ENCODE peak calls at places on chromosomes 7 and 10, in five cellular contexts. R is prostate gland, C is spleen, Z is A549, B is upper lobe of left lung. D is an unnamed sample.

GRCh38 chr7:25093268-25093802 is 31.7 kb downstream of the CYCS start:
- DNase-seq in C (peak), Z (peak), R (peak), B (no peak), D (peak)

GRCh38 chr7:753190-753589 is 26.1 kb upstream of the PRKAR1B start:
- DNase-seq in Z (no peak), R (no peak), B (no peak), C (peak), D (no peak)

GRCh38 chr7:34036069-34036920 is 131.0 kb downstream of the BMPER start:
- DNase-seq in R (no peak), C (peak), B (no peak), Z (peak), D (no peak)

GRCh38 chr10:71064413-71065118 is 147.8 kb upstream of the UNC5B start:
- DNase-seq in Z (peak), B (no peak), C (no peak), R (no peak), D (no peak)

GRCh38 chr7:30433082-30433481 is 45.5 kb downstream of the NOD1 start:
- DNase-seq in B (no peak), R (peak), C (no peak), Z (no peak), D (peak)

GRCh38 chr10:72935358-72935757 is 19.2 kb downstream of the PLA2G12B start:
- DNase-seq in Z (no peak), R (no peak), B (no peak), C (no peak), D (no peak)

GRCh38 chr7:99092064-99092720 is 51.7 kb downstream of the SMURF1 start:
- DNase-seq in B (no peak), Z (no peak), C (no peak), R (no peak), D (no peak)

GRCh38 chr7:52851547-52851946 is 183.9 kb upstream of the POM121L12 start:
- DNase-seq in B (no peak), C (no peak), Z (no peak), R (no peak), D (no peak)

GRCh38 chr10:60687679-60688078 is 90.6 kb upstream of the CDK1 start:
- DNase-seq in R (no peak), Z (no peak), C (no peak), B (no peak), D (no peak)

GRCh38 chr7:70835658-70836057 is 296.3 kb upstream of the GALNT17 start:
- DNase-seq in R (no peak), C (no peak), Z (no peak), B (no peak), D (no peak)

GRCh38 chr7:82566752-82567151 is 123.2 kb upstream of the CACNA2D1 start:
- DNase-seq in R (no peak), B (no peak), C (no peak), Z (no peak), D (no peak)

GRCh38 chr7:71683382-71683781 is 551.4 kb downstream of the GALNT17 start:
- DNase-seq in C (no peak), Z (no peak), R (no peak), B (no peak), D (no peak)

GRCh38 chr10:16314259-16314658 is 122.6 kb upstream of the PTER start:
- DNase-seq in Z (peak), R (no peak), C (no peak), B (no peak), D (no peak)

GRCh38 chr10:110395350-110396283 is 90.9 kb upstream of the SMNDC1 start:
- DNase-seq in R (no peak), Z (peak), B (no peak), C (no peak), D (no peak)

GRCh38 chr10:63707254-63707910 is 186.2 kb downstream of the REEP3 start:
- DNase-seq in Z (peak), B (no peak), C (no peak), R (peak), D (peak)

GRCh38 chr7:48691788-48692187 is 232.6 kb upstream of the CDC14C start:
- DNase-seq in Z (no peak), B (no peak), C (no peak), R (no peak), D (no peak)

GRCh38 chr10:70508912-70509366 is 30.4 kb downstream of the PALD1 start:
- DNase-seq in C (no peak), B (peak), R (no peak), Z (no peak), D (peak)

GRCh38 chr7:98981701-98982100 is 103.4 kb downstream of the TRRAP start:
- DNase-seq in C (no peak), R (no peak), Z (no peak), B (no peak), D (no peak)

GRCh38 chr10:75987610-75988009 is 556.2 kb downstream of the LRMDA start:
- DNase-seq in B (no peak), Z (peak), C (no peak), R (no peak), D (no peak)

GRCh38 chr10:33376976-33377657 is 42.6 kb upstream of the NRP1 start:
- DNase-seq in C (no peak), Z (peak), B (no peak), R (no peak), D (no peak)

GRCh38 chr10:46522295-46523118 is 34.0 kb downstream of the GPRIN2 start:
- DNase-seq in Z (no peak), R (no peak), C (peak), B (no peak), D (no peak)

GRCh38 chr7:26958834-26959233 is 94.4 kb upstream of the SKAP2 start:
- DNase-seq in C (no peak), B (no peak), Z (peak), R (no peak), D (no peak)

GRCh38 chr7:27194641-27195379 is 5.1 kb downstream of the HOXA13 start:
- DNase-seq in R (peak), Z (no peak), C (no peak), B (no peak), D (no peak)

GRCh38 chr10:99497343-99498025 is 35.3 kb upstream of the NKX2-3 start:
- DNase-seq in C (peak), R (no peak), Z (no peak), B (no peak), D (no peak)

GRCh38 chr10:86437447-86437846 is 70.9 kb upstream of the GRID1 start:
- DNase-seq in Z (no peak), R (no peak), B (no peak), C (no peak), D (no peak)

GRCh38 chr10:115624448-115624847 is 531.3 kb downstream of the ATRNL1 start:
- DNase-seq in C (no peak), B (no peak), R (no peak), Z (no peak), D (no peak)

GRCh38 chr7:156842740-156843140 is 50.2 kb downstream of the LMBR1 start:
- DNase-seq in B (no peak), C (no peak), Z (no peak), R (peak), D (no peak)

GRCh38 chr7:44959956-44960640 is 18.7 kb downstream of the MYO1G start:
- DNase-seq in R (no peak), B (no peak), C (no peak), Z (no peak), D (no peak)

GRCh38 chr7:157516911-157517781 is 180.3 kb downstream of the DNAJB6 start:
- DNase-seq in C (peak), Z (no peak), B (peak), R (no peak), D (no peak)

GRCh38 chr10:88262591-88263234 is 320.4 kb downstream of the RNLS start:
- DNase-seq in Z (no peak), C (no peak), B (no peak), R (no peak), D (no peak)

GRCh38 chr7:158614695-158615094 is 27.1 kb upstream of the PTPRN2 start:
- DNase-seq in Z (no peak), C (no peak), B (no peak), R (no peak), D (no peak)

GRCh38 chr7:4610768-4611467 is 71.2 kb upstream of the FOXK1 start:
- DNase-seq in C (peak), B (no peak), R (peak), Z (peak), D (peak)

GRCh38 chr10:34474060-34474376 is 341.1 kb downstream of the PARD3 start:
- DNase-seq in Z (peak), B (no peak), C (no peak), R (no peak), D (no peak)

GRCh38 chr10:66283874-66284464 is 641.9 kb upstream of the LRRTM3 start:
- DNase-seq in B (no peak), C (no peak), Z (no peak), R (no peak), D (no peak)

GRCh38 chr10:59082249-59082648 is 94.2 kb upstream of the PHYHIPL start:
- DNase-seq in B (no peak), R (no peak), C (no peak), Z (no peak), D (no peak)

GRCh38 chr7:101106387-101106786 is 20.5 kb upstream of the SERPINE1 start:
- DNase-seq in B (no peak), R (no peak), Z (no peak), C (no peak), D (no peak)

GRCh38 chr10:79347894-79348639 is 798 bp downstream of the PPIF start:
- DNase-seq in B (peak), C (peak), Z (peak), R (peak), D (peak)
- TF ChIP-seq POLR2A in B (no peak), C (no peak), Z (no peak), R (no peak), D (peak)

DNA sequence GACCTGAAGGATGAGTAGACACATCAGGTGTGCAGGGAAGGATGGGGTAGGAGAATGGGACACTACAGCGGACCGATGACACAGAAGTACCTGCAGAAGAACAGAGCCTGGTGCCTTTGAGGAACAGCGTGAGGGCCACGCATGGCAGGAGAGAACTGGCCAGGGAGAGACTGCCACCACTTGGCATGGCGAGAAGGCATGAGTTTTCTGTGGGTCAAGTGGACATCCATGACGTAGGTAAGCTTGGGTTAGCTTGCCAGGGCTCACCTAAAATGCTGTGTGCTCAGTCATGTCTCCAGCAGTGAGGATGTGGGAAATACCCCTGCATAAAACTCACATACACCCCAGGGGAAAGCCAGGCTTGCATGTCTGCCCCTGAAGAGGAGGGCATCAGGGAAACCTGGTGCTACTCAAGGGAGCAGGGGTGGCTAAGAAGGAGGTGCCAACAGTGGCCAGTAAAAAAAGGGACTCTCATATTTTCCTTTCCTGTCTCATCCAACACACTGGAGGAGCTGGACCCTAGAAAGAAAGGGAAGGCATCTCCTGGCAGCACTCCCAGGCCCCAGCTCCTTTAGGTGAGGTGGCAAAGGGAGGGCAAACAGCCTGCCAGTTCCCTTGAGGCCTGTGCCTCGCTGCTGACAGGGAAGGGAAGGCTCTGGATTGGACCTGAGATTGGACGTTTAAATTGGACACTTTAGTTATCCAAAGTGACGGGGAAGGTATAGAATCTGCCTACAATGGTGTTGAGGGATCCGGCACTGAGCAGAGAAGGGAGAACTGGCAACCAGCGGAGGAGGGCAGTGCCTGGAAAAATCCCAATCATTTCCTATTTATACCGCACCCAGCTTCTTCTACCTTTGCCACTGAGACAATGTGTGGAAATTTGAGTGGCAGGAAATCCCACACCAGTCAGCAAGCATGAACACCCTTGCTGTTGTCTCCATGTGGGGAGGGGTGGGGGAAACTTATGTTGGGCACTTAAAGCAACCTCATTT is 255.7 kb downstream of the GLI3 start:
- DNase-seq in C (no peak), R (no peak), Z (no peak), B (no peak), D (no peak)
- H3K27ac ChIP-seq in C (no peak), R (no peak), Z (no peak), B (no peak), D (no peak)

GRCh38 chr10:14954934-14955333 is 1.0 kb upstream of the DCLRE1C start:
- DNase-seq in Z (no peak), B (peak), C (peak), R (no peak), D (no peak)

GRCh38 chr10:14954001-14954770 is at the start of gene DCLRE1C:
- DNase-seq in B (peak), C (peak), R (peak), Z (peak), D (peak)

GRCh38 chr10:14949291-14949690 is 4.6 kb downstream of the DCLRE1C start:
- DNase-seq in Z (no peak), B (no peak), C (no peak), R (no peak), D (no peak)

GRCh38 chr10:14953452-14954000 is 370 bp downstream of the DCLRE1C start:
- DNase-seq in B (peak), Z (peak), R (peak), C (peak), D (peak)

DNA sequence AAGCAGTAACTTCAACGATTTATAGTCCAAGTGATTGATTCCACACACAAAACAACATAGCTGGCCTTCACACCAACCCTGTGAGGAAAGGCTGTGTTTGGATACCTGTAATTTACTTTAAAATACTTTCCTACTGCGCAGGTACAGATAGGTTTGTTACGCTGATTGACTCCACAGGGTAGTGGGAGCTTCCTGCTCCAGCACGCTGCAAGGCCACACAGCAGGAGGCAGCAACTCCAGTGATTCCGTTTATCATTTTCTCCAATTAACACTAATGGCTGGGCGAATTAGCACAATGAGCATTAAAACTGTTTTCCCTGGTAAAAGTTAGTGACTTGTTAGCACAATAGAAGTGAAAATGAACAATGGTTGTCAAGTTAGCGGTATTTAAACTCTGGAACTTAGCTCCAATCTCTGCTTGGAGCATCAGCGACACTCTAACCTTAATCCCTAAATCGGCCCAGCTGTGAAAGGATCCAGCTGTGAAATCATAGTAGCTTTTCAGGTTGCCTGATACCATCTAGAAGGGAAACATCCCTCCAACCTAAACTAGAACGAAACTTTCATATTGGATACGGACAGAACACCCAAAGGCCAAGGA is 945 bp downstream of the DCLRE1C start:
- DNase-seq in B (no peak), Z (no peak), C (no peak), R (no peak), D (no peak)
- TF ChIP-seq POLR2A in B (no peak), Z (no peak), C (no peak), R (no peak), D (no peak)

GRCh38 chr10:106438386-106438785 is 726.1 kb downstream of the SORCS1 start:
- DNase-seq in B (no peak), Z (no peak), C (no peak), R (no peak), D (no peak)
- H3K27ac ChIP-seq in B (no peak), Z (no peak), C (no peak), R (no peak), D (no peak)

DNA sequence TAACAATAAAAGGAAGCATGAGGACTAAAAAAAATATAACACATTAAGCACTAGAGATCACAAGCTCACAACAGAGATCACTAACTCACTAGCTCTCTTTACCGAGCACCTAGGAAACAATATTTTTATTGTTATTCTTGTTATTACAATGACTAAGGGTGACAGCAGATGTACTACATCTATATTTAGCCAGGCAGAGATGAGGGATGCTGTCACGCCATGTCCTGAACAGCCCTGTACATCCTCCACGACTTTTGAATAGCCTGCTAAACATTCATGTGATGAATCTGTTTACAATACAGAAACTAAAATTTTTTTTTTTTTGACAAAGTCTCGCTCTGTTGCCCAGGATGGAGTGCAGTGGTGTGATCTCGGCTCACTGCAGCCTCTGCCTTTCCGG is 22.7 kb downstream of the FAM133B start:
- DNase-seq in B (no peak), Z (no peak), R (no peak), C (no peak), D (no peak)
- TF ChIP-seq POLR2A in B (no peak), Z (no peak), R (no peak), C (no peak), D (no peak)

GRCh38 chr10:11225935-11226334 is 208.3 kb downstream of the CELF2 start:
- DNase-seq in C (peak), B (no peak), Z (no peak), R (peak), D (no peak)

GRCh38 chr10:11224321-11224720 is 206.6 kb downstream of the CELF2 start:
- DNase-seq in B (no peak), Z (no peak), R (no peak), C (no peak), D (no peak)

GRCh38 chr10:11223507-11224157 is 206.0 kb downstream of the CELF2 start:
- DNase-seq in Z (no peak), B (no peak), R (peak), C (no peak), D (no peak)

GRCh38 chr10:11223081-11223480 is 205.4 kb downstream of the CELF2 start:
- DNase-seq in Z (no peak), R (no peak), C (no peak), B (no peak), D (no peak)

DNA sequence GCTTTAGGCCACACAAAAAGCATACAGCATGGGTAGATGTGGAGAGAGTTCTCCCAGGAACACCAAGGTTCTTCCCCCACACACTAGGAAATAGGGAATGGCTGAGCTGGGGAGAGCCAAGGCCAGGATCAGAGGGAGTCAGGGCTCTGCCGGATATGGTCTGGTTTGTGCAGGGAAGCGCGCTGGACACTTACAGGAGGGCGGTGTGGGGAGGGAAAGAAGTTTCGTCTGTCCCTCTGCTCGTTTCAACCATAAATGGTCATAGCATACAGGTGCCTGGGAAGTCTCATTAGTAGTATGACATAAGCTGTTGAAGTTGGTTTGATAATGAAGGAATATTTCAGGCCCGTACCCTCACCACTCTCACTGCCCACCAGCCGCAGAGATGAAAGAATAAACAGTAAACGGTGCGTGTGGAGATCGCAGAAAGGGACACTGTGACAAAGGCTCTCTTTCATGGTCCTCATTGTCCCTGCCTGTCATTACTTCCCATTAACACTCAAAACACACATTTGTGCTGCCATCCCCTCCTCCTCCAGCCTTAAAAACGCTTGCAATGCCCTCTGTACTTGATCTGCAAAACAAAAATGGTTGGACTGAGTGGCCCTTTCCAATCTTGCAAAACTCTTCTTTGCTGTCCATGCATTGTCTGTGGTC is 207.2 kb downstream of the CELF2 start:
- DNase-seq in C (no peak), R (no peak), B (no peak), Z (no peak), D (no peak)
- H3K27ac ChIP-seq in C (no peak), R (peak), B (no peak), Z (no peak), D (no peak)

DNA sequence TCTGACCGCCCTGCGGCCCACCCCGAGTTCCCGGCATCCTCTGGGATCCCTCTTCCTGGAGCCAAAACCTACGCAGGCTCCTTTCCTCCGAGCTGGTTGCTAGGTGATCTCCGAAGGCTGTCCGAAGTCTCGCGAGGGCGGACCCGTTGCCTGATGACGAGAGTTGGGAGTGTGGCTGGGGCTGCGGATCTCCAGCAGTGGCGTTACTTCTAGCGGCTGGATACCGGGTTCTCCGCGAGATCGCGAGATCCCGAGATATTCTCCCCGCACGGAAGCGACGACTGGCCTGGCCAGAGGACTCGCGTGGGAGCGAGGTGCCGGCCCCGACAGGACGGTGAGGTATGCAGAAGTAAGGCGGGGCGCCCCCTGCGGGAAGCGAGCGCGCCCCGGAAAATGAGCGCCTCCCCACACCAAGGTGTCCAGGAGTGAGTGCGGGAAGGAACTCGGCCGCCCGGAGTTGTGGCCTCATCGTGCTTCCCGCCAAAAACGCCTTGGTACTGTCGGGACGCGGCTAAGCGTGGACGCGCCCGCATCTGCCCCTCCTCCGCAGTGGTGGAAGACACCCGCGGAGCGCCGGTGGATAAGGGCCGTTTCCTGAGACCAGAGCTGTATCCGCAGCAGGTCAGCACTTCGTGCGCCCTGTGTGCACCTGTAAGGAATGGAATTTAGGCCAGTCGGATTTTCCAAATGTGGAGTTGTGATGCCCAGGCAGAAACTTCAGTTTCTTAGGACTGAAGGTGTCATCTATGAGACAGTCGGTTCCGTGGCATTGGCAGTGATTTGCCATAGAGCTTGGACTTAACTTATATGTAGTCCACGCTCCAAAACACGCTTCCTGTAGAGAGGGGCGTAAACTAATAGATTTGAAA is at the start of gene AGBL3:
- DNase-seq in C (peak), B (peak), Z (peak), R (peak), D (peak)
- TF ChIP-seq POLR2A in C (no peak), B (peak), Z (peak), R (no peak), D (peak)